ENCODE peak calls at places on chromosomes 1 and 21, in ten cellular contexts. J is transverse colon, Q is GM12892, K is K562, G is sigmoid colon, F is breast epithelium, W is HCT116, U is vagina, X is stomach, T is suprapubic skin. V is an unnamed sample.

GRCh38 chr1:31032266-31032665 is 33.3 kb downstream of the PUM1 start:
- DNase-seq in J (no peak), Q (no peak), K (no peak), G (no peak), F (no peak), W (no peak), U (no peak), X (no peak), T (no peak), V (no peak)

GRCh38 chr1:8910914-8911313 is 32.4 kb upstream of the ENO1 start:
- DNase-seq in J (no peak), Q (no peak), K (no peak), G (no peak), F (no peak), W (no peak), U (no peak), X (no peak), T (no peak), V (no peak)

GRCh38 chr1:212621830-212622315 is 13.3 kb downstream of the ATF3 start:
- DNase-seq in J (no peak), Q (no peak), K (no peak), G (no peak), F (no peak), W (no peak), U (no peak), X (no peak), T (no peak), V (no peak)

GRCh38 chr1:17308593-17308992 is 596 bp downstream of the PADI4 start:
- DNase-seq in J (no peak), Q (no peak), K (no peak), G (peak; percentile 11), F (no peak), W (no peak), U (no peak), X (no peak), T (no peak), V (no peak)

GRCh38 chr1:218345673-218346390 is 696 bp downstream of the TGFB2 start:
- DNase-seq in J (peak; percentile 25), Q (no peak), K (peak; percentile 49), G (peak; percentile 90), F (peak; percentile 63), W (no peak), U (no peak), X (peak; percentile 53), T (peak; percentile 84), V (peak; percentile 42)

GRCh38 chr1:111285879-111286278 is 4.8 kb upstream of the CHIA start:
- DNase-seq in J (no peak), Q (no peak), K (no peak), G (no peak), F (no peak), W (no peak), U (no peak), X (no peak), T (no peak), V (no peak)

GRCh38 chr21:29277442-29277841 is 21.3 kb upstream of the BACH1 start:
- DNase-seq in J (no peak), Q (no peak), K (no peak), G (no peak), F (no peak), W (no peak), U (no peak), X (no peak), T (no peak), V (no peak)

GRCh38 chr1:113928129-113928949 is 785 bp upstream of the HIPK1 start:
- DNase-seq in J (no peak), Q (no peak), K (no peak), G (no peak), F (no peak), W (no peak), U (no peak), X (no peak), T (no peak), V (no peak)

GRCh38 chr1:15154480-15155036 is 1.0 kb downstream of the TMEM51 start:
- DNase-seq in J (peak; percentile 49), Q (no peak), K (peak; percentile 54), G (peak; percentile 85), F (no peak), W (no peak), U (no peak), X (peak; percentile 49), T (peak; percentile 78), V (peak; percentile 30)

GRCh38 chr1:36513676-36514473 is 31.2 kb upstream of the CSF3R start:
- DNase-seq in J (no peak), Q (no peak), K (peak; percentile 53), G (peak; percentile 19), F (no peak), W (no peak), U (no peak), X (no peak), T (peak; percentile 39), V (no peak)

GRCh38 chr21:38984982-38985422 is 179.3 kb downstream of the ETS2 start:
- DNase-seq in J (no peak), Q (no peak), K (no peak), G (no peak), F (no peak), W (no peak), U (no peak), X (no peak), T (no peak), V (no peak)

GRCh38 chr1:104064391-104064790 is 314.7 kb downstream of the AMY1C start:
- DNase-seq in J (no peak), Q (no peak), K (no peak), G (no peak), F (no peak), W (no peak), U (no peak), X (no peak), T (no peak), V (no peak)

GRCh38 chr1:109620396-109620817 is 770 bp downstream of the AMPD2 start:
- DNase-seq in J (peak; percentile 44), Q (no peak), K (peak; percentile 63), G (peak; percentile 77), F (no peak), W (no peak), U (no peak), X (no peak), T (peak; percentile 79), V (no peak)

GRCh38 chr1:109621402-109622101 is 1.9 kb downstream of the AMPD2 start:
- DNase-seq in J (no peak), Q (no peak), K (no peak), G (no peak), F (no peak), W (no peak), U (no peak), X (no peak), T (no peak), V (no peak)

GRCh38 chr1:109619655-109620395 is at the start of gene AMPD2:
- DNase-seq in J (peak; percentile 85), Q (peak; percentile 69), K (peak; percentile 97), G (peak; percentile 90), F (peak; percentile 71), W (peak; percentile 37), U (no peak), X (peak; percentile 80), T (peak; percentile 88), V (peak; percentile 76)

GRCh38 chr1:109622103-109622892 is 2.7 kb downstream of the AMPD2 start:
- DNase-seq in J (no peak), Q (no peak), K (no peak), G (no peak), F (no peak), W (no peak), U (no peak), X (no peak), T (no peak), V (no peak)

GRCh38 chr1:109620890-109621289 is 1.3 kb downstream of the AMPD2 start:
- DNase-seq in J (peak; percentile 94), Q (peak; percentile 95), K (peak; percentile 94), G (peak; percentile 95), F (peak; percentile 81), W (peak; percentile 48), U (peak; percentile 94), X (peak; percentile 91), T (peak; percentile 97), V (peak; percentile 98)
- TF ChIP-seq POLR2AphosphoS5 in J (peak; percentile 34), Q (peak; percentile 17), K (no peak), G (peak; percentile 69), F (no peak), W (no peak), U (peak; percentile 69), X (no peak), T (no peak), V (no peak)

GRCh38 chr1:205170532-205171269 is 40.8 kb downstream of the DSTYK start:
- DNase-seq in J (no peak), Q (no peak), K (peak; percentile 34), G (no peak), F (no peak), W (no peak), U (no peak), X (no peak), T (no peak), V (no peak)
- TF ChIP-seq POLR2A in J (no peak), Q (no peak), K (no peak), G (no peak), F (no peak), W (no peak), U (no peak), X (no peak), T (no peak), V (no peak)

DNA sequence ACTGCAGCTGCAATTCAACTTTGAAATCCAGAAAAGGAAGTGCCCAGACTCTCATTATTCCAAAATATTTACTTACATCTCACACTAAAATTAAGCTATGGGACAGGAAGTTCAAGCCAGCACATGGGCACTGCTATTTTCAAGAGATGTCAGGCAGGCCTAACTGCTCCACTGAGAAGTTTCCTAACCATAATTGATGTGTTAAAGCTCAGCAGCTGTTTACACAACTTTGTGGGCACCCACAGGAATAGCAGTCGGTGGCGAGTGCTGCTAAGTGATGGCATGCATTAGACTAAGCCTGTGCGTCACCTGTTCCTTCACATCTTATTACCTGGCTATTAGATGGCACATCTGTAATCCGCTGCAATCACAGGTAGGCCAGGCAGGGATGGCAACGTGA is 303.3 kb upstream of the DAB1 start:
- DNase-seq in J (no peak), Q (no peak), K (no peak), G (no peak), F (no peak), W (no peak), U (no peak), X (no peak), T (no peak), V (no peak)
- TF ChIP-seq POLR2AphosphoS5 in J (no peak), Q (no peak), K (no peak), G (no peak), F (no peak), W (no peak), U (no peak), X (no peak), T (no peak), V (no peak)

DNA sequence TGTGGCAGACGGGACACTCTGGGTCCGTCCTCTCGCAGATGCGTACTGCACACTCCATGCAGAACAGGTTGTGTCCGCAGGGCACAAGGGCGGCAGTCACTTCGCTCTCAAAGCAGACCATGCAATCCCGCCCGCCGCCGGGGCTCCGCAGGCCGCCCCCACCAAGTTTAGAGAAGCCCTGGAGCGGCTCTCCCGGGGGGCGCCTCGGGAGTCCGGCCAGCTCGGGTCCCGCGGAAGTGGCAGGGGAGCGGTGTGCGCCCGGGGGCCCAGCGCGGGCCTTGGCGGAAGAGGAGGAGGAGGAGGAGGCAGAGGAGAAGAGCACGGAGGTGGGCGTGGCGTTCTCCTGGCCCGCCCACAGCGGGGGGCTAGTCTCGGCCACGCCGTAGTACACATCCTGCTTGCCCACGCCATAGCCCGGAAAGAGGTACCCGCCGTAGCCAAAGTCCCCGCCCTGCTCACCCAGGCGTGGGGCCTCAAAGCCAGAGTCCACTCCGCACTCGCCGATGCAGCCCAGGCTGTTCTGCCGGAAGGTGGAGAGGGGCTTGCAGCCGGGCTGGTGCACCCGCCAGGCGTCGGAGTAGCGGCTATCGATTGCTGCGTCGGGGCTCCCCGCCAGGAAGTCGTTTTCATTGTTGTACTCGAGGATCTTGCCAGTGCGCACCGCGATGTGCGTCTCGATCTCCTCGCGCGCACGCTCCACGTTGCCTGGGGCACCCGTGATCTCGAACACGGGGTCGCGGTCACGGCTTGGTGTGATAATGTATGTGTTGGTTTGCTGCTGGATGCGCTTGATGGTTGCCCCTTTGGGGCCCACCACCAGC is 5.4 kb downstream of the MEX3A start:
- DNase-seq in J (peak; percentile 49), Q (peak; percentile 85), K (no peak), G (peak; percentile 78), F (no peak), W (no peak), U (no peak), X (no peak), T (no peak), V (peak; percentile 60)
- TF ChIP-seq POLR2A in J (peak; percentile 34), Q (peak; percentile 69), K (no peak), G (peak; percentile 38), F (no peak), W (no peak), U (no peak), X (no peak), T (no peak), V (no peak)